ENCODE peak calls at places on chromosomes 16 and 17, in four cellular contexts. Z, I, U and W are unnamed samples.

GRCh38 chr17:71501716-71502115 is 619.1 kb upstream of the SOX9 start:
- DNase-seq in Z (no peak), I (peak), U (no peak), W (no peak)

GRCh38 chr16:71883193-71883848 is 661 bp downstream of the ZNF821 start:
- DNase-seq in Z (peak), I (no peak), U (peak), W (peak)

GRCh38 chr16:51465026-51465425 is 314.0 kb upstream of the SALL1 start:
- DNase-seq in Z (no peak), I (no peak), U (no peak), W (no peak)

GRCh38 chr17:59688008-59688407 is 19.2 kb downstream of the PTRH2 start:
- DNase-seq in Z (no peak), I (no peak), U (no peak), W (no peak)

GRCh38 chr16:9091867-9092281 is 430 bp downstream of the HAPSTR1 start:
- DNase-seq in Z (no peak), I (no peak), U (peak), W (peak)

GRCh38 chr17:16214190-16215001 is 938 bp downstream of the NCOR1 start:
- DNase-seq in Z (peak), I (no peak), U (no peak), W (no peak)

GRCh38 chr17:46124695-46125592 is 68.3 kb downstream of the KANSL1 start:
- DNase-seq in Z (no peak), I (no peak), U (no peak), W (no peak)

GRCh38 chr17:59154721-59155438 is at the start of gene SKA2:
- DNase-seq in Z (peak), I (peak), U (peak), W (peak)

GRCh38 chr17:42895185-42895555 is 5.4 kb upstream of the G6PC1 start:
- DNase-seq in Z (no peak), I (no peak), U (no peak), W (no peak)

GRCh38 chr17:83050651-83051422 is 28.6 kb upstream of the METRNL start:
- DNase-seq in Z (peak), I (no peak), U (no peak), W (peak)

GRCh38 chr17:64339516-64340475 is 50.9 kb downstream of the PECAM1 start:
- DNase-seq in Z (no peak), I (no peak), U (no peak), W (no peak)

GRCh38 chr17:13492351-13493122 is 109.2 kb downstream of the HS3ST3A1 start:
- DNase-seq in Z (no peak), I (no peak), U (no peak), W (no peak)

GRCh38 chr17:74497471-74497870 is 31.0 kb downstream of the CD300A start:
- DNase-seq in Z (no peak), I (no peak), U (no peak), W (no peak)